ENCODE peak calls at places on chromosomes 7 and 10, in seven cellular contexts. U is colonic mucosa, O is neural progenitor cell, V is left ventricle myocardium inferior, B is body of pancreas, J is IMR-90, W is sigmoid colon. P is an unnamed sample.
A peak's percentile ranks its signal among the peaks of the same experiment; 100 is the strongest.

GRCh38 chr10:123552760-123553554 is 113.2 kb upstream of the GPR26 start:
- DNase-seq in U (no peak), O (no peak), V (no peak), B (no peak), J (no peak), W (no peak), P (peak; percentile 22)

GRCh38 chr10:71302874-71303568 is 16.0 kb upstream of the SLC29A3 start:
- DNase-seq in U (no peak), O (peak; percentile 77), V (no peak), B (no peak), J (peak; percentile 61), W (no peak), P (no peak)

GRCh38 chr7:143362126-143362961 is at the start of gene FAM131B:
- DNase-seq in U (no peak), O (peak; percentile 83), V (no peak), B (no peak), J (no peak), W (peak; percentile 67), P (no peak)

GRCh38 chr10:72013202-72013945 is 49.2 kb downstream of the CHST3 start:
- DNase-seq in U (no peak), O (no peak), V (peak; percentile 73), B (peak; percentile 65), J (no peak), W (no peak), P (no peak)

GRCh38 chr10:48890904-48891839 is 48.5 kb downstream of the LRRC18 start:
- DNase-seq in U (no peak), O (peak; percentile 31), V (no peak), B (no peak), J (no peak), W (no peak), P (no peak)

GRCh38 chr7:150806863-150807262 is 6.3 kb downstream of the TMEM176A start:
- DNase-seq in U (peak; percentile 17), O (no peak), V (no peak), B (no peak), J (no peak), W (no peak), P (no peak)

GRCh38 chr10:87845624-87846377 is 17.5 kb downstream of the KLLN start:
- DNase-seq in U (no peak), O (peak; percentile 24), V (no peak), B (no peak), J (peak; percentile 97), W (no peak), P (no peak)

GRCh38 chr7:30902466-30902865 is 9.2 kb upstream of the AQP1 start:
- DNase-seq in U (no peak), O (no peak), V (no peak), B (no peak), J (no peak), W (no peak), P (no peak)

GRCh38 chr7:123647106-123647730 is 8.4 kb upstream of the LMOD2 start:
- DNase-seq in U (no peak), O (no peak), V (no peak), B (no peak), J (no peak), W (no peak), P (no peak)

GRCh38 chr10:131127122-131127589 is 184.4 kb downstream of the TCERG1L start:
- DNase-seq in U (no peak), O (no peak), V (no peak), B (no peak), J (no peak), W (no peak), P (no peak)

GRCh38 chr7:7452119-7452518 is 83.6 kb downstream of the COL28A1 start:
- DNase-seq in U (no peak), O (no peak), V (no peak), B (no peak), J (no peak), W (no peak), P (no peak)

GRCh38 chr7:24580283-24580946 is 7.2 kb downstream of the PALS2 start:
- DNase-seq in U (no peak), O (no peak), V (no peak), B (no peak), J (peak; percentile 48), W (no peak), P (no peak)

GRCh38 chr10:94423627-94424026 is 21.3 kb downstream of the TBC1D12 start:
- DNase-seq in U (no peak), O (no peak), V (no peak), B (no peak), J (peak; percentile 75), W (no peak), P (no peak)

GRCh38 chr7:74183653-74184450 is 9.7 kb downstream of the EIF4H start:
- DNase-seq in U (peak; percentile 40), O (peak; percentile 43), V (no peak), B (no peak), J (no peak), W (no peak), P (no peak)

GRCh38 chr7:50379082-50379481 is 71.1 kb downstream of the FIGNL1 start:
- DNase-seq in U (no peak), O (peak; percentile 34), V (no peak), B (no peak), J (no peak), W (no peak), P (no peak)

GRCh38 chr7:84949067-84949466 is 237.8 kb downstream of the SEMA3D start:
- DNase-seq in U (no peak), O (no peak), V (no peak), B (no peak), J (peak; percentile 8), W (no peak), P (no peak)

GRCh38 chr10:69168493-69168892 is 11.5 kb upstream of the SUPV3L1 start:
- DNase-seq in U (no peak), O (no peak), V (no peak), B (no peak), J (no peak), W (no peak), P (no peak)

GRCh38 chr10:91144961-91145360 is 75.5 kb upstream of the PCGF5 start:
- DNase-seq in U (no peak), O (no peak), V (no peak), B (no peak), J (no peak), W (no peak), P (no peak)

GRCh38 chr10:34753014-34753757 is 61.9 kb downstream of the PARD3 start:
- DNase-seq in U (no peak), O (peak; percentile 23), V (no peak), B (peak; percentile 7), J (no peak), W (no peak), P (no peak)

GRCh38 chr10:6578221-6579192 is 1.6 kb downstream of the PRKCQ start:
- DNase-seq in U (no peak), O (peak; percentile 25), V (no peak), B (no peak), J (no peak), W (no peak), P (no peak)

GRCh38 chr7:921071-921461 is 33.4 kb downstream of the ADAP1 start:
- DNase-seq in U (no peak), O (no peak), V (no peak), B (no peak), J (no peak), W (no peak), P (no peak)

GRCh38 chr10:52956861-52957260 is 184.3 kb upstream of the MBL2 start:
- DNase-seq in U (no peak), O (no peak), V (no peak), B (no peak), J (no peak), W (no peak), P (no peak)

GRCh38 chr10:33139191-33139646 is 181.2 kb upstream of the ITGB1 start:
- DNase-seq in U (no peak), O (no peak), V (no peak), B (no peak), J (no peak), W (no peak), P (no peak)

GRCh38 chr7:13032524-13032923 is 345.1 kb downstream of the ARL4A start:
- DNase-seq in U (no peak), O (peak; percentile 50), V (no peak), B (no peak), J (no peak), W (no peak), P (no peak)

GRCh38 chr7:156776527-156776926 is 116.5 kb downstream of the LMBR1 start:
- DNase-seq in U (no peak), O (no peak), V (no peak), B (no peak), J (no peak), W (no peak), P (no peak)

GRCh38 chr10:62437696-62438095 is 63.5 kb downstream of the ZNF365 start:
- DNase-seq in U (peak; percentile 31), O (peak; percentile 68), V (no peak), B (peak; percentile 30), J (peak; percentile 82), W (no peak), P (no peak)

GRCh38 chr10:60985946-60986345 is 42.0 kb upstream of the RHOBTB1 start:
- DNase-seq in U (no peak), O (no peak), V (no peak), B (no peak), J (no peak), W (no peak), P (no peak)

GRCh38 chr10:88978463-88978862 is 12.1 kb upstream of the FAS start:
- DNase-seq in U (no peak), O (no peak), V (no peak), B (no peak), J (no peak), W (no peak), P (no peak)
- H3K27ac ChIP-seq in U (no peak overlapping the region), O (no peak overlapping the region), V (peak overlapping the region; percentile 77), B (no peak overlapping the region), J (no peak overlapping the region), W (peak overlapping the region; percentile 82), P (no peak overlapping the region)

GRCh38 chr10:73493781-73494180 is 2.0 kb downstream of the PPP3CB start:
- DNase-seq in U (no peak), O (no peak), V (no peak), B (no peak), J (peak; percentile 80), W (no peak), P (no peak)
- H3K4me3 ChIP-seq in U (no peak overlapping the region), O (peak overlapping the region; percentile 94), V (peak overlapping the region; percentile 97), B (no peak overlapping the region), J (peak overlapping the region; percentile 20), W (peak overlapping the region; percentile 85), P (no peak overlapping the region)

GRCh38 chr7:117127585-117128168 is 174.4 kb downstream of the ST7 start:
- DNase-seq in U (peak; percentile 60), O (peak; percentile 46), V (peak; percentile 21), B (peak; percentile 66), J (peak; percentile 72), W (peak; percentile 77), P (peak; percentile 39)
- TF ChIP-seq CTCF in U (peak; percentile 74), O (peak; percentile 83), V (peak; percentile 81), B (peak; percentile 69), J (peak; percentile 75), W (peak; percentile 50), P (peak; percentile 66)

GRCh38 chr7:8605227-8605626 is 171.8 kb downstream of the NXPH1 start:
- DNase-seq in U (no peak), O (no peak), V (no peak), B (no peak), J (no peak), W (no peak), P (no peak)
- H3K27ac ChIP-seq in U (no peak overlapping the region), O (no peak overlapping the region), V (no peak overlapping the region), B (no peak overlapping the region), J (no peak overlapping the region), W (no peak overlapping the region), P (no peak overlapping the region)

P was measured in lung.